ENCODE peak calls at places on chromosomes 7 and 10, in four cellular contexts. P is right lobe of liver, W is spleen, O is IMR-90. H is an unnamed sample. For H3K4me1, the result is how much of the 10 kb centered on the place peaks cover.

GRCh38 chr10:27547482-27547881 is 43.4 kb downstream of the RAB18 start:
- DNase-seq in P (no peak), W (no peak), O (no peak), H (no peak)

GRCh38 chr10:26743091-26743490 is 45.6 kb downstream of the PDSS1 start:
- DNase-seq in P (no peak), W (no peak), O (peak), H (no peak)

GRCh38 chr10:101303087-101303753 is 50.7 kb upstream of the BTRC start:
- DNase-seq in P (no peak), W (no peak), O (no peak), H (no peak)

GRCh38 chr10:82932426-82932825 is 1057.4 kb downstream of the NRG3 start:
- DNase-seq in P (no peak), W (no peak), O (no peak), H (no peak)

GRCh38 chr10:125204400-125204799 is 44.0 kb upstream of the CTBP2 start:
- DNase-seq in P (no peak), W (peak), O (no peak), H (no peak)

GRCh38 chr7:69817835-69818646 is 219.8 kb downstream of the AUTS2 start:
- DNase-seq in P (no peak), W (no peak), O (no peak), H (no peak)

GRCh38 chr10:112713411-112713810 is 236.6 kb upstream of the TCF7L2 start:
- DNase-seq in P (no peak), W (no peak), O (peak), H (no peak)

GRCh38 chr10:96618648-96619047 is 31.8 kb upstream of the TM9SF3 start:
- DNase-seq in P (peak), W (no peak), O (no peak), H (peak)

GRCh38 chr10:59273453-59273852 is 88.9 kb downstream of the FAM13C start:
- DNase-seq in P (no peak), W (no peak), O (peak), H (no peak)

GRCh38 chr7:135342887-135343286 is 109.2 kb downstream of the STRA8 start:
- DNase-seq in P (no peak), W (no peak), O (peak), H (no peak)

GRCh38 chr7:47393406-47393805 is 188.5 kb downstream of the TNS3 start:
- DNase-seq in P (peak), W (no peak), O (no peak), H (peak)

GRCh38 chr7:23067271-23067670 is 38.3 kb upstream of the KLHL7 start:
- DNase-seq in P (no peak), W (no peak), O (peak), H (no peak)

GRCh38 chr7:135169141-135169935 is 1.2 kb downstream of the CYREN start:
- DNase-seq in P (peak), W (peak), O (peak), H (no peak)

GRCh38 chr10:51999089-51999488 is 299.7 kb upstream of the CSTF2T start:
- DNase-seq in P (no peak), W (no peak), O (no peak), H (no peak)

GRCh38 chr7:158320328-158320727 is 267.3 kb downstream of the PTPRN2 start:
- DNase-seq in P (no peak), W (peak), O (no peak), H (no peak)

GRCh38 chr10:30751678-30752331 is 122.3 kb upstream of the LYZL2 start:
- DNase-seq in P (no peak), W (peak), O (peak), H (peak)

GRCh38 chr7:130841416-130841815 is 107.4 kb upstream of the KLF14 start:
- DNase-seq in P (no peak), W (no peak), O (no peak), H (no peak)

GRCh38 chr7:133070562-133070961 is 11.3 kb downstream of the CHCHD3 start:
- DNase-seq in P (no peak), W (no peak), O (no peak), H (no peak)

GRCh38 chr10:35598379-35598778 is 6.8 kb upstream of the GJD4 start:
- DNase-seq in P (no peak), W (no peak), O (no peak), H (no peak)

GRCh38 chr10:78502208-78502943 is 468.7 kb downstream of the RPS24 start:
- DNase-seq in P (no peak), W (no peak), O (peak), H (no peak)

GRCh38 chr10:99784731-99785441 is 2.4 kb downstream of the ABCC2 start:
- DNase-seq in P (no peak), W (no peak), O (peak), H (no peak)

GRCh38 chr7:102849538-102849937 is 63.3 kb upstream of the LRRC17 start:
- DNase-seq in P (no peak), W (no peak), O (no peak), H (no peak)

GRCh38 chr7:2515424-2516193 is 4.0 kb upstream of the LFNG start:
- DNase-seq in P (no peak), W (no peak), O (no peak), H (no peak)

GRCh38 chr7:129690701-129691100 is 79.2 kb downstream of the NRF1 start:
- DNase-seq in P (no peak), W (no peak), O (peak), H (no peak)

GRCh38 chr10:119087271-119087897 is 6.8 kb upstream of the EIF3A start:
- DNase-seq in P (no peak), W (no peak), O (no peak), H (peak)

GRCh38 chr7:75740846-75741497 is 2.2 kb upstream of the HIP1 start:
- DNase-seq in P (peak), W (no peak), O (no peak), H (peak)

GRCh38 chr7:31938650-31939049 is 131.6 kb downstream of the PDE1C start:
- DNase-seq in P (no peak), W (no peak), O (peak), H (no peak)

GRCh38 chr10:132249824-132250375 is 57.9 kb downstream of the STK32C start:
- DNase-seq in P (no peak), W (no peak), O (no peak), H (no peak)

GRCh38 chr10:132247943-132248342 is 59.8 kb downstream of the STK32C start:
- DNase-seq in P (no peak), W (no peak), O (no peak), H (no peak)

GRCh38 chr10:132249232-132249724 is 58.5 kb downstream of the STK32C start:
- DNase-seq in P (no peak), W (no peak), O (no peak), H (no peak)

GRCh38 chr10:132250456-132251223 is 57.1 kb downstream of the STK32C start:
- DNase-seq in P (no peak), W (no peak), O (no peak), H (no peak)

DNA sequence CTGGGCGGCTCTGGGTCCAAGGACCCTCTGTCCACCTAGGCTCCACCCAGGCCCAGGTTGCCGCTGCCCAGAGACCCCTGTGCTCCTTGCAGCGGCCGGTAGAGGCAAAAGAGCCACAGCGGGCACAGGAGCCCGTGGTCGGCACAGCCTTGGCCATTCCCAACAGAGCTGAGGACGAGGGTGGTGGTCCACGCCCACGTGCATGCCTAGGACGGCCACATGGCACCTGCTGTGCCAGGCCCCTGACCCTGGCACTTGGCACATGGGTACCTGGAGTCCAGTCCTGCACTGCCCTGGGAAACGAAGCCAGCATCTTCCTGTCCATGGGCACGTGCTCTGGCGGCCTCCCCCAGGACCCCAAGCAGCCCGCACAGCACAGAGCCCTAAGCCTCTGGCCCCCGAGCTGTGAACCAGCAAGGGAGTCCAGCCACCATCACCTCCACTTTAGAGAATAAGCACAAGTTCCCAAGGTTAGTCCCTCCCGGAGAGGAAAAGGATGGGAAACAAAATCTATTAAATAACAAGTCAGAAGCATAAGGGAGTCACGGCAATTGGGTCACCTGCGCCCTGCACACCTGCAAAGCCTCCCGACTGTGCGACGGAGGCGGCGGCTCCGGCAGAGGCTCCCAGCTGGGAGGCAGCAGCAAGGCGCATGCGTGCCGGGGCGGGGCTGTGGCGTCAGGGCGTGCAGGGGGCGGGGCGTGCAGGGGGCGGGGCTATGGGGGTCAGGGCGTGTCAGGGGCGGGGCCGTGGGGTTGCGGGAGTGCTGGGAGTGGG is 59.1 kb downstream of the STK32C start:
- DNase-seq in P (no peak), W (peak), O (no peak), H (peak)
- TF ChIP-seq POLR2A in P (no peak), W (no peak), O (no peak), H (no peak)

GRCh38 chr7:37353949-37354660 is 94.6 kb downstream of the ELMO1 start:
- DNase-seq in P (no peak), W (no peak), O (no peak), H (no peak)

GRCh38 chr7:37352251-37352650 is 96.4 kb downstream of the ELMO1 start:
- DNase-seq in P (no peak), W (no peak), O (no peak), H (no peak)

GRCh38 chr7:37349979-37350590 is 98.6 kb downstream of the ELMO1 start:
- DNase-seq in P (no peak), W (no peak), O (no peak), H (no peak)

GRCh38 chr7:37354661-37355131 is 94.0 kb downstream of the ELMO1 start:
- DNase-seq in P (peak), W (peak), O (no peak), H (no peak)

GRCh38 chr7:37352974-37353948 is 95.4 kb downstream of the ELMO1 start:
- DNase-seq in P (no peak), W (peak), O (no peak), H (no peak)
- H3K4me1 ChIP-seq in P (under half), W (under half), O (under half), H (under half)

DNA sequence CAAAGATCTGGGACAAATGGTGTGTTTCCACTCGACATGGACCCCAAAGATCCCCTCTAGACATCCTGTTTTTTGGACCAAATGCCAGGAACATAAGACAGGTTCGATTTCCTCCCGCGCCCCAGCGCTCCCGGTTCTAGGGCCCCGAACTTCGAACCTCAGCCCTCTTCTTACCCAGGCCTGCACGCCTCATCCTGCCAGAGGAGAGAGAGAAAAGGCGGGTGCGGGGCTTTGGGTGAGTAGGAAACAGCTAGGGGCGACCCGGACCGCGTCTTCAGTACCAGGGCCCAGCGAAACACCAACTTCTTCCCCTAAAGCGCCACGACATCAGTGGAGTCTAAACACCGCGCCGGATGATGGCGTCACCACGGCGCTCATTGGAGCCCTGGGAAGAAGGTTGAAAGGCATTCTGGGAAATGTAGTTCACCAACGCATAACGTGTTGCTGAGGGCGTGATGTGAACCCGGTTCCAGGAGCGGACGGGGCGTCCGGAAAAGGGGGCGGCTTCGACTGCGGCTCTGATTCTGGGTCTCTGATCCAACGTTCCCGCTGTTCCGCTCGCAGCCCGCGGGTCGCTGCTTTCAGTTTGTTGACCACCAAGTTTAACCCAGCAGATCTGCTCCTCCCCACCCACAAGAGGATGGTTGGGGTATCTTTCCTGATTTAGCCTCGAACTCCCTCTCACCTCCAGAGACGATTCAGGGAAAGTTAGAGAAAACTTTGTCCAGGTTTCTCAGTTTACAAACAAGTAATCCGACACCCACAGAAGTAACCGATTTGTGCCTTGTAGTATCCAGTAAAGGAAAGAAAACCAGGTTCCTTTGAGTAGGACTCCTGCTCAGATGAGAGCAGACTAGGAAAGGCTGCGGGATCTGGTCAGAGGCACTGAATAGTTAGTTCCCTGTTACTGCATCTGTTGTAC is at the start of gene BET1:
- DNase-seq in P (peak), W (peak), O (peak), H (peak)
- TF ChIP-seq POLR2A in P (peak), W (peak), O (peak), H (no peak)

GRCh38 chr7:151088019-151088855 is 2.0 kb downstream of the AGAP3 start:
- DNase-seq in P (no peak), W (no peak), O (no peak), H (no peak)
- H3K4me1 ChIP-seq in P (under half), W (under half), O (under half), H (half or more)

H was measured in stomach.